ENCODE peak calls at places on chromosomes 4 and X, in nine cellular contexts. S, G, D, O, X, P, A, Z and R are unnamed samples.

GRCh38 chrX:19747672-19748610 is 139.5 kb downstream of the SH3KBP1 start:
- DNase-seq in P (no peak), S (no peak), G (no peak), X (no peak), D (no peak), O (no peak), Z (no peak), A (no peak), R (peak; percentile 43)

GRCh38 chr4:79247695-79248394 is 78.0 kb downstream of the NAA11 start:
- DNase-seq in O (no peak), S (no peak), Z (no peak), P (no peak), D (no peak), G (no peak), X (no peak), A (no peak), R (no peak)

GRCh38 chr4:13694256-13694655 is 66.7 kb upstream of the BOD1L1 start:
- DNase-seq in S (no peak), O (no peak), Z (no peak), D (no peak), X (no peak), P (no peak), A (no peak), G (no peak), R (no peak)

GRCh38 chrX:4579999-4580398 is 866.5 kb upstream of the PRKX start:
- DNase-seq in X (no peak), O (no peak), S (no peak), Z (no peak), A (no peak), P (no peak), G (no peak), D (no peak), R (no peak)

GRCh38 chrX:13863326-13863725 is 46.4 kb upstream of the GPM6B start:
- DNase-seq in A (no peak), O (no peak), P (no peak), D (no peak), Z (no peak), G (no peak), S (no peak), X (no peak), R (no peak)

GRCh38 chr4:100106982-100107381 is 83.3 kb downstream of the DDIT4L start:
- DNase-seq in G (no peak), D (no peak), O (no peak), S (no peak), Z (no peak), P (no peak), A (no peak), X (no peak), R (peak; percentile 19)

GRCh38 chr4:115121351-115122043 is 8.1 kb upstream of the NDST4 start:
- DNase-seq in D (no peak), Z (no peak), G (no peak), P (no peak), S (no peak), A (no peak), X (no peak), O (no peak), R (no peak)

GRCh38 chr4:155964016-155964891 is 10.6 kb upstream of the CTSO start:
- DNase-seq in S (no peak), A (no peak), P (no peak), X (no peak), D (no peak), G (no peak), Z (no peak), O (no peak), R (no peak)

GRCh38 chr4:85474818-85475630 is at the start of gene ARHGAP24:
- DNase-seq in O (peak; percentile 81), Z (peak; percentile 63), P (peak; percentile 91), A (peak; percentile 71), X (peak; percentile 100), G (peak; percentile 61), D (peak; percentile 87), S (peak; percentile 81), R (peak; percentile 79)

GRCh38 chrX:4182010-4182806 is 468.8 kb upstream of the PRKX start:
- DNase-seq in D (no peak), X (no peak), G (no peak), Z (no peak), P (no peak), S (no peak), O (no peak), A (no peak), R (no peak)

DNA sequence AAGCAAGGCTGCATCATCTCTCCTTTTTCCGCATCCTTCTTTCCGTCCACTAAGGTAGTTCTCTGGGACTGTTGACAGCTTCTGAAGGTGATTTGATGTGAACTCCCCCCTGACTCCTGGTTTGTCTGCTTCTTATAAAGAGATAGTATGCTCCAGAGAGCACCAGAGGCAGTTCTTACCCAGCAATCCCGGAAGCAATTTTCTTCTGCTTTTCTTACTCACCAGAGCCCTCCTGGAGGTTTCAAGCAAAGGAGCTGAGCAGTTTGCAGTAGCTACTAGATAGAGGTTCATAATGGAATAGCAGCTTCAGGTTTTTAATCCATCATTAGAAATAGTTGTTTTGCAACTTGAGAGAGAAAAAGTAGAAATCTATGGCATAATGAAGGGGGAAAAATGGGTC is 151.1 kb downstream of the PALLD start:
- DNase-seq in P (no peak), S (no peak), A (no peak), O (no peak), Z (no peak), G (no peak), D (no peak), X (no peak), R (no peak)
- TF ChIP-seq CTCF in P (no peak), S (no peak), A (no peak), O (no peak), Z (no peak), G (no peak), D (no peak), X (no peak), R (no peak)

GRCh38 chr4:166324321-166324720 is 451.3 kb downstream of the TLL1 start:
- DNase-seq in G (peak; percentile 44), X (peak; percentile 3), P (no peak), A (no peak), S (no peak), O (no peak), D (no peak), Z (no peak), R (no peak)
- TF ChIP-seq CTCF in G (peak; percentile 50), X (peak; percentile 17), P (no peak), A (peak; percentile 58), S (no peak), O (peak; percentile 62), D (no peak), Z (no peak), R (no peak)

GRCh38 chr4:167883271-167883670 is 209.1 kb upstream of the ANXA10 start:
- DNase-seq in A (no peak), Z (no peak), S (no peak), P (no peak), X (peak; percentile 38), D (no peak), O (no peak), G (no peak), R (no peak)

GRCh38 chr4:167890226-167890625 is 202.1 kb upstream of the ANXA10 start:
- DNase-seq in G (no peak), P (no peak), X (no peak), Z (no peak), D (no peak), A (no peak), O (no peak), S (no peak), R (no peak)

GRCh38 chr4:167887726-167888125 is 204.6 kb upstream of the ANXA10 start:
- DNase-seq in A (no peak), X (no peak), P (no peak), D (no peak), Z (no peak), O (no peak), S (no peak), G (no peak), R (no peak)

GRCh38 chr4:167885071-167885470 is 207.3 kb upstream of the ANXA10 start:
- DNase-seq in G (no peak), D (no peak), O (no peak), S (no peak), Z (no peak), P (no peak), A (no peak), X (no peak), R (no peak)

GRCh38 chr4:167885872-167886271 is 206.5 kb upstream of the ANXA10 start:
- DNase-seq in A (no peak), X (no peak), O (no peak), G (no peak), P (no peak), S (no peak), Z (no peak), D (no peak), R (no peak)
- TF ChIP-seq CTCF in A (no peak), X (no peak), O (no peak), G (no peak), P (no peak), S (no peak), Z (no peak), D (no peak), R (no peak)

GRCh38 chr4:140049924-140050681 is 103.9 kb downstream of the MAML3 start:
- DNase-seq in Z (no peak), D (no peak), G (peak; percentile 37), S (no peak), A (peak; percentile 20), P (no peak), X (no peak), O (no peak), R (no peak)
- TF ChIP-seq CTCF in Z (no peak), D (peak; percentile 36), G (peak; percentile 55), S (no peak), A (peak; percentile 43), P (no peak), X (peak; percentile 24), O (peak; percentile 75), R (no peak)